ENCODE peak calls at places on chromosomes 6 and 20, in eight cellular contexts. One of them, this sample, is unnamed.

GRCh38 chr20:62437430-62437829 is 10.1 kb upstream of the RBBP8NL start:
- DNase-seq in foreskin fibroblast: no peak
- DNase-seq in stomach: no peak
- DNase-seq in breast epithelium: no peak
- DNase-seq in tibial artery: no peak
- DNase-seq in activated CD8-positive, alpha-beta T cell treated with anti-CD3 and anti-CD28 coated beads for 36 hours: no peak
- DNase-seq in cardiac muscle cell: no peak
- DNase-seq in GM10248: no peak
- DNase-seq in this sample: no peak

GRCh38 chr6:108779521-108779920 is 68.7 kb upstream of the ARMC2 start:
- DNase-seq in foreskin fibroblast: no peak
- DNase-seq in breast epithelium: no peak
- DNase-seq in GM10248: no peak
- DNase-seq in activated CD8-positive, alpha-beta T cell treated with anti-CD3 and anti-CD28 coated beads for 36 hours: no peak
- DNase-seq in tibial artery: no peak
- DNase-seq in cardiac muscle cell: no peak
- DNase-seq in stomach: no peak
- DNase-seq in this sample: no peak

GRCh38 chr6:127190552-127190951 is 72.1 kb downstream of the RSPO3 start:
- DNase-seq in stomach: no peak
- DNase-seq in GM10248: no peak
- DNase-seq in cardiac muscle cell: peak; percentile 12
- DNase-seq in foreskin fibroblast: peak; percentile 48
- DNase-seq in breast epithelium: no peak
- DNase-seq in tibial artery: no peak
- DNase-seq in activated CD8-positive, alpha-beta T cell treated with anti-CD3 and anti-CD28 coated beads for 36 hours: peak; percentile 3
- DNase-seq in this sample: peak; percentile 29

GRCh38 chr20:598133-598881 is 11.8 kb downstream of the TCF15 start:
- DNase-seq in cardiac muscle cell: no peak
- DNase-seq in GM10248: no peak
- DNase-seq in breast epithelium: no peak
- DNase-seq in stomach: no peak
- DNase-seq in foreskin fibroblast: no peak
- DNase-seq in activated CD8-positive, alpha-beta T cell treated with anti-CD3 and anti-CD28 coated beads for 36 hours: no peak
- DNase-seq in tibial artery: no peak
- DNase-seq in this sample: no peak

GRCh38 chr6:134176283-134176975 is 124.0 kb upstream of the SLC2A12 start:
- DNase-seq in stomach: peak; percentile 62
- DNase-seq in activated CD8-positive, alpha-beta T cell treated with anti-CD3 and anti-CD28 coated beads for 36 hours: no peak
- DNase-seq in tibial artery: peak; percentile 59
- DNase-seq in foreskin fibroblast: no peak
- DNase-seq in GM10248: peak; percentile 25
- DNase-seq in breast epithelium: no peak
- DNase-seq in cardiac muscle cell: peak; percentile 56
- DNase-seq in this sample: no peak

GRCh38 chr6:42988486-42989020 is 4.2 kb downstream of the PPP2R5D start:
- DNase-seq in stomach: no peak
- DNase-seq in breast epithelium: no peak
- DNase-seq in GM10248: no peak
- DNase-seq in tibial artery: no peak
- DNase-seq in cardiac muscle cell: no peak
- DNase-seq in foreskin fibroblast: peak; percentile 44
- DNase-seq in activated CD8-positive, alpha-beta T cell treated with anti-CD3 and anti-CD28 coated beads for 36 hours: no peak
- DNase-seq in this sample: no peak

GRCh38 chr6:169411296-169411695 is 157.7 kb upstream of the THBS2 start:
- DNase-seq in tibial artery: no peak
- DNase-seq in breast epithelium: no peak
- DNase-seq in foreskin fibroblast: no peak
- DNase-seq in activated CD8-positive, alpha-beta T cell treated with anti-CD3 and anti-CD28 coated beads for 36 hours: no peak
- DNase-seq in stomach: no peak
- DNase-seq in cardiac muscle cell: no peak
- DNase-seq in GM10248: no peak
- DNase-seq in this sample: no peak

GRCh38 chr20:32029561-32029960 is 19.3 kb downstream of the CCM2L start:
- DNase-seq in breast epithelium: no peak
- DNase-seq in cardiac muscle cell: no peak
- DNase-seq in stomach: no peak
- DNase-seq in activated CD8-positive, alpha-beta T cell treated with anti-CD3 and anti-CD28 coated beads for 36 hours: no peak
- DNase-seq in GM10248: no peak
- DNase-seq in foreskin fibroblast: no peak
- DNase-seq in tibial artery: no peak
- DNase-seq in this sample: no peak

GRCh38 chr6:16819752-16820151 is 58.5 kb upstream of the ATXN1 start:
- DNase-seq in tibial artery: no peak
- DNase-seq in breast epithelium: no peak
- DNase-seq in stomach: no peak
- DNase-seq in GM10248: no peak
- DNase-seq in activated CD8-positive, alpha-beta T cell treated with anti-CD3 and anti-CD28 coated beads for 36 hours: no peak
- DNase-seq in cardiac muscle cell: no peak
- DNase-seq in foreskin fibroblast: peak; percentile 33
- DNase-seq in this sample: no peak

GRCh38 chr20:25220810-25221591 is 25.5 kb downstream of the ENTPD6 start:
- DNase-seq in activated CD8-positive, alpha-beta T cell treated with anti-CD3 and anti-CD28 coated beads for 36 hours: no peak
- DNase-seq in stomach: peak; percentile 45
- DNase-seq in tibial artery: peak; percentile 12
- DNase-seq in cardiac muscle cell: no peak
- DNase-seq in breast epithelium: no peak
- DNase-seq in GM10248: no peak
- DNase-seq in foreskin fibroblast: no peak
- DNase-seq in this sample: no peak

GRCh38 chr6:119313937-119314893 is 35.3 kb downstream of the MAN1A1 start:
- DNase-seq in activated CD8-positive, alpha-beta T cell treated with anti-CD3 and anti-CD28 coated beads for 36 hours: peak; percentile 63
- DNase-seq in foreskin fibroblast: no peak
- DNase-seq in tibial artery: no peak
- DNase-seq in stomach: no peak
- DNase-seq in breast epithelium: no peak
- DNase-seq in GM10248: no peak
- DNase-seq in cardiac muscle cell: peak; percentile 21
- DNase-seq in this sample: no peak

GRCh38 chr6:163522033-163522432 is 107.5 kb downstream of the QKI start:
- DNase-seq in activated CD8-positive, alpha-beta T cell treated with anti-CD3 and anti-CD28 coated beads for 36 hours: no peak
- DNase-seq in foreskin fibroblast: no peak
- DNase-seq in GM10248: no peak
- DNase-seq in stomach: no peak
- DNase-seq in breast epithelium: no peak
- DNase-seq in cardiac muscle cell: no peak
- DNase-seq in tibial artery: no peak
- DNase-seq in this sample: no peak

GRCh38 chr6:113599444-113599843 is 257.7 kb upstream of the MARCKS start:
- DNase-seq in cardiac muscle cell: no peak
- DNase-seq in GM10248: no peak
- DNase-seq in tibial artery: no peak
- DNase-seq in breast epithelium: no peak
- DNase-seq in foreskin fibroblast: no peak
- DNase-seq in stomach: no peak
- DNase-seq in activated CD8-positive, alpha-beta T cell treated with anti-CD3 and anti-CD28 coated beads for 36 hours: no peak
- DNase-seq in this sample: no peak

GRCh38 chr20:39072132-39072531 is 110.0 kb downstream of the DHX35 start:
- DNase-seq in tibial artery: no peak
- DNase-seq in cardiac muscle cell: no peak
- DNase-seq in breast epithelium: no peak
- DNase-seq in GM10248: no peak
- DNase-seq in stomach: no peak
- DNase-seq in foreskin fibroblast: no peak
- DNase-seq in activated CD8-positive, alpha-beta T cell treated with anti-CD3 and anti-CD28 coated beads for 36 hours: no peak
- DNase-seq in this sample: no peak

GRCh38 chr20:39070484-39071231 is 108.5 kb downstream of the DHX35 start:
- DNase-seq in breast epithelium: no peak
- DNase-seq in GM10248: no peak
- DNase-seq in activated CD8-positive, alpha-beta T cell treated with anti-CD3 and anti-CD28 coated beads for 36 hours: no peak
- DNase-seq in stomach: no peak
- DNase-seq in cardiac muscle cell: no peak
- DNase-seq in foreskin fibroblast: peak; percentile 71
- DNase-seq in tibial artery: no peak
- DNase-seq in this sample: peak; percentile 16

GRCh38 chr20:39069976-39070375 is 107.8 kb downstream of the DHX35 start:
- DNase-seq in GM10248: no peak
- DNase-seq in breast epithelium: no peak
- DNase-seq in cardiac muscle cell: no peak
- DNase-seq in stomach: no peak
- DNase-seq in tibial artery: no peak
- DNase-seq in activated CD8-positive, alpha-beta T cell treated with anti-CD3 and anti-CD28 coated beads for 36 hours: no peak
- DNase-seq in foreskin fibroblast: peak; percentile 22
- DNase-seq in this sample: no peak

GRCh38 chr20:39067526-39068216 is 105.5 kb downstream of the DHX35 start:
- DNase-seq in activated CD8-positive, alpha-beta T cell treated with anti-CD3 and anti-CD28 coated beads for 36 hours: no peak
- DNase-seq in breast epithelium: no peak
- DNase-seq in cardiac muscle cell: no peak
- DNase-seq in foreskin fibroblast: peak; percentile 62
- DNase-seq in stomach: no peak
- DNase-seq in tibial artery: no peak
- DNase-seq in GM10248: no peak
- DNase-seq in this sample: no peak

GRCh38 chr20:39066464-39066863 is 104.3 kb downstream of the DHX35 start:
- DNase-seq in foreskin fibroblast: no peak
- DNase-seq in stomach: no peak
- DNase-seq in GM10248: no peak
- DNase-seq in breast epithelium: no peak
- DNase-seq in tibial artery: no peak
- DNase-seq in cardiac muscle cell: peak; percentile 45
- DNase-seq in activated CD8-positive, alpha-beta T cell treated with anti-CD3 and anti-CD28 coated beads for 36 hours: no peak
- DNase-seq in this sample: no peak
- TF ChIP-seq CTCF in foreskin fibroblast: no peak
- TF ChIP-seq CTCF in stomach: no peak
- TF ChIP-seq CTCF in GM10248: no peak
- TF ChIP-seq CTCF in breast epithelium: no peak
- TF ChIP-seq CTCF in tibial artery: no peak
- TF ChIP-seq CTCF in cardiac muscle cell: no peak
- TF ChIP-seq CTCF in activated CD8-positive, alpha-beta T cell treated with anti-CD3 and anti-CD28 coated beads for 36 hours: no peak
- TF ChIP-seq CTCF in this sample: no peak

GRCh38 chr6:73308712-73309533 is 45.2 kb downstream of the DPPA5 start:
- DNase-seq in foreskin fibroblast: no peak
- DNase-seq in cardiac muscle cell: peak; percentile 20
- DNase-seq in activated CD8-positive, alpha-beta T cell treated with anti-CD3 and anti-CD28 coated beads for 36 hours: no peak
- DNase-seq in stomach: no peak
- DNase-seq in breast epithelium: no peak
- DNase-seq in GM10248: no peak
- DNase-seq in tibial artery: no peak
- DNase-seq in this sample: no peak
- TF ChIP-seq CTCF in foreskin fibroblast: peak; percentile 7
- TF ChIP-seq CTCF in cardiac muscle cell: peak; percentile 40
- TF ChIP-seq CTCF in activated CD8-positive, alpha-beta T cell treated with anti-CD3 and anti-CD28 coated beads for 36 hours: no peak
- TF ChIP-seq CTCF in stomach: no peak
- TF ChIP-seq CTCF in breast epithelium: no peak
- TF ChIP-seq CTCF in GM10248: no peak
- TF ChIP-seq CTCF in tibial artery: no peak
- TF ChIP-seq CTCF in this sample: peak; percentile 32

GRCh38 chr20:55415567-55416142 is 589.7 kb downstream of the CBLN4 start:
- DNase-seq in activated CD8-positive, alpha-beta T cell treated with anti-CD3 and anti-CD28 coated beads for 36 hours: no peak
- DNase-seq in tibial artery: no peak
- DNase-seq in breast epithelium: no peak
- DNase-seq in stomach: no peak
- DNase-seq in foreskin fibroblast: no peak
- DNase-seq in GM10248: no peak
- DNase-seq in cardiac muscle cell: peak; percentile 18
- DNase-seq in this sample: no peak
- TF ChIP-seq CTCF in activated CD8-positive, alpha-beta T cell treated with anti-CD3 and anti-CD28 coated beads for 36 hours: no peak
- TF ChIP-seq CTCF in tibial artery: peak; percentile 35
- TF ChIP-seq CTCF in breast epithelium: no peak
- TF ChIP-seq CTCF in stomach: no peak
- TF ChIP-seq CTCF in foreskin fibroblast: no peak
- TF ChIP-seq CTCF in GM10248: peak; percentile 10
- TF ChIP-seq CTCF in cardiac muscle cell: no peak
- TF ChIP-seq CTCF in this sample: no peak

DNA sequence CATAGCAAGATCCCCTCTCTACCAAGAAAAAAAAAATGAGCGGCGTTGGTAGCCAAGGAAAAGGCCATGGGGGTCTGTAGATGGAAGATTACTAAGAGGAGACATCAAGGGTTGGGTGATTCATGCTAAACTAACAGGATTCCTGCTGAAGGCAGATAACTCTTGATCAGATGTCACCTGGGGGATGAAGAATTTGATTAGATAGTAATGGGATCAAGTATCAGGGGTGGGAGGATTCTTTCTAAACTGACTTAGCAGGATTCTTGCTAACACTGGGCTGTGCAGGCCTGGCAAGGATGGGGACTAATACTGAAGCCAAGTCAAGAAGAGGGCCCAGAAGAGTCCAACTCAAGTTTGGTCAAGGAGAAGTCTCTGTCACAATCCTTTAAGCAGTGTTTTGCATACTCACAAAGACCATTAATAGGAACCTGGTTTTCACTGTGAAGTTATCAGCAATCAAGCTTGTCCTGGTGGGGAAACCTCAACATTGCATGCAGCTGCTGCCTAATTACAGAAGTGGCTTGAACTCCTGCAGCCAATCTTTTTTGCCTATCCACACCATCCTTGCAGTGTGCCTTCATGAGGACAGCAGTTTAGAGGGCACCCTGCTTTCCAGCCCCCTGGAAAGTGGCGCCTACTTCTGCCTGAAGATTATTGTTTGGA is 61.3 kb downstream of the ANKRD6 start:
- DNase-seq in activated CD8-positive, alpha-beta T cell treated with anti-CD3 and anti-CD28 coated beads for 36 hours: no peak
- DNase-seq in tibial artery: no peak
- DNase-seq in GM10248: no peak
- DNase-seq in stomach: no peak
- DNase-seq in cardiac muscle cell: no peak
- DNase-seq in foreskin fibroblast: no peak
- DNase-seq in breast epithelium: no peak
- DNase-seq in this sample: no peak
- TF ChIP-seq CTCF in activated CD8-positive, alpha-beta T cell treated with anti-CD3 and anti-CD28 coated beads for 36 hours: no peak
- TF ChIP-seq CTCF in tibial artery: no peak
- TF ChIP-seq CTCF in GM10248: no peak
- TF ChIP-seq CTCF in stomach: no peak
- TF ChIP-seq CTCF in cardiac muscle cell: no peak
- TF ChIP-seq CTCF in foreskin fibroblast: no peak
- TF ChIP-seq CTCF in breast epithelium: no peak
- TF ChIP-seq CTCF in this sample: peak; percentile 14